ENCODE peak calls at places on chromosome X, in four cellular contexts. Z is CD8-positive, alpha-beta memory T cell; U is K562; O is upper lobe of right lung. E is an unnamed sample.

GRCh38 chrX:47176101-47176740 is 17.4 kb upstream of the UBA1 start:
- DNase-seq in Z (no peak), U (no peak), O (no peak), E (no peak)

GRCh38 chrX:9465380-9466114 is 689 bp downstream of the TBL1X start:
- DNase-seq in Z (peak; percentile 57), U (peak; percentile 32), O (peak; percentile 64), E (peak; percentile 47)

GRCh38 chrX:10676239-10676971 is 56.0 kb upstream of the MID1 start:
- DNase-seq in Z (no peak), U (no peak), O (no peak), E (no peak)

GRCh38 chrX:53441531-53442321 is 7.6 kb upstream of the HSD17B10 start:
- DNase-seq in Z (peak; percentile 77), U (no peak), O (peak; percentile 91), E (peak; percentile 73)

GRCh38 chrX:85111347-85111746 is 107.7 kb downstream of the APOOL start:
- DNase-seq in Z (no peak), U (peak; percentile 9), O (no peak), E (peak; percentile 7)

GRCh38 chrX:38304010-38304409 is 23.3 kb downstream of the RPGR start:
- DNase-seq in Z (no peak), U (peak; percentile 11), O (no peak), E (no peak)

GRCh38 chrX:119015407-119016242 is 41.2 kb downstream of the LONRF3 start:
- DNase-seq in Z (no peak), U (peak; percentile 56), O (peak; percentile 67), E (no peak)

GRCh38 chrX:3052864-3053263 is 11.6 kb downstream of the ARSF start:
- DNase-seq in Z (no peak), U (no peak), O (no peak), E (no peak)

GRCh38 chrX:118221257-118221656 is 104.6 kb upstream of the KLHL13 start:
- DNase-seq in Z (no peak), U (no peak), O (no peak), E (no peak)

GRCh38 chrX:78886550-78886949 is 58.6 kb upstream of the P2RY10 start:
- DNase-seq in Z (no peak), U (no peak), O (no peak), E (no peak)

GRCh38 chrX:20378291-20378920 is 111.7 kb upstream of the RPS6KA3 start:
- DNase-seq in Z (peak; percentile 49), U (no peak), O (no peak), E (no peak)

GRCh38 chrX:46770817-46771163 is 11.9 kb upstream of the SLC9A7 start:
- DNase-seq in Z (no peak), U (no peak), O (no peak), E (no peak)

GRCh38 chrX:21354725-21355124 is 19.5 kb upstream of the CNKSR2 start:
- DNase-seq in Z (no peak), U (no peak), O (no peak), E (no peak)

GRCh38 chrX:13367950-13368349 is 48.1 kb upstream of the ATXN3L start:
- DNase-seq in Z (no peak), U (no peak), O (no peak), E (no peak)

GRCh38 chrX:13742397-13743176 is 8.0 kb downstream of the OFD1 start:
- DNase-seq in Z (peak; percentile 59), U (no peak), O (no peak), E (peak; percentile 74)

GRCh38 chrX:10600479-10600878 is 19.9 kb downstream of the MID1 start:
- DNase-seq in Z (no peak), U (no peak), O (no peak), E (no peak)

GRCh38 chrX:65635371-65635770 is 32.1 kb upstream of the MSN start:
- DNase-seq in Z (no peak), U (no peak), O (no peak), E (no peak)

GRCh38 chrX:101260435-101260834 is 30.7 kb downstream of the TAF7L start:
- DNase-seq in Z (no peak), U (peak; percentile 42), O (no peak), E (no peak)

GRCh38 chrX:84047339-84047738 is 140.7 kb downstream of the RPS6KA6 start:
- DNase-seq in Z (no peak), U (no peak), O (no peak), E (no peak)

GRCh38 chrX:261858-262390 is 19.3 kb upstream of the PLCXD1 start:
- DNase-seq in Z (no peak), U (no peak), O (no peak), E (no peak)

GRCh38 chrX:27619975-27620374 is 29.8 kb downstream of the DCAF8L2 start:
- DNase-seq in Z (no peak), U (peak; percentile 11), O (no peak), E (no peak)

GRCh38 chrX:66074920-66075879 is 35.3 kb upstream of the VSIG4 start:
- DNase-seq in Z (peak; percentile 50), U (peak; percentile 28), O (no peak), E (peak; percentile 36)

GRCh38 chrX:118528089-118528753 is 32.6 kb downstream of the DOCK11 start:
- DNase-seq in Z (peak; percentile 67), U (no peak), O (peak; percentile 56), E (peak; percentile 77)

GRCh38 chrX:69232945-69233344 is 67.7 kb upstream of the PJA1 start:
- DNase-seq in Z (no peak), U (peak; percentile 23), O (no peak), E (no peak)

GRCh38 chrX:32867781-32868523 is 343.4 kb downstream of the DMD start:
- DNase-seq in Z (no peak), U (no peak), O (no peak), E (no peak)

GRCh38 chrX:138847930-138848329 is 136.4 kb upstream of the FGF13 start:
- DNase-seq in Z (no peak), U (no peak), O (no peak), E (no peak)

GRCh38 chrX:69808375-69808774 is 192.5 kb downstream of the EDA start:
- DNase-seq in Z (no peak), U (no peak), O (no peak), E (no peak)

GRCh38 chrX:113929004-113929403 is 654.9 kb upstream of the HTR2C start:
- DNase-seq in Z (no peak), U (peak; percentile 57), O (no peak), E (no peak)

GRCh38 chrX:119755981-119756533 is 2.3 kb upstream of the SOWAHD start:
- DNase-seq in Z (peak; percentile 76), U (no peak), O (no peak), E (peak; percentile 77)

DNA sequence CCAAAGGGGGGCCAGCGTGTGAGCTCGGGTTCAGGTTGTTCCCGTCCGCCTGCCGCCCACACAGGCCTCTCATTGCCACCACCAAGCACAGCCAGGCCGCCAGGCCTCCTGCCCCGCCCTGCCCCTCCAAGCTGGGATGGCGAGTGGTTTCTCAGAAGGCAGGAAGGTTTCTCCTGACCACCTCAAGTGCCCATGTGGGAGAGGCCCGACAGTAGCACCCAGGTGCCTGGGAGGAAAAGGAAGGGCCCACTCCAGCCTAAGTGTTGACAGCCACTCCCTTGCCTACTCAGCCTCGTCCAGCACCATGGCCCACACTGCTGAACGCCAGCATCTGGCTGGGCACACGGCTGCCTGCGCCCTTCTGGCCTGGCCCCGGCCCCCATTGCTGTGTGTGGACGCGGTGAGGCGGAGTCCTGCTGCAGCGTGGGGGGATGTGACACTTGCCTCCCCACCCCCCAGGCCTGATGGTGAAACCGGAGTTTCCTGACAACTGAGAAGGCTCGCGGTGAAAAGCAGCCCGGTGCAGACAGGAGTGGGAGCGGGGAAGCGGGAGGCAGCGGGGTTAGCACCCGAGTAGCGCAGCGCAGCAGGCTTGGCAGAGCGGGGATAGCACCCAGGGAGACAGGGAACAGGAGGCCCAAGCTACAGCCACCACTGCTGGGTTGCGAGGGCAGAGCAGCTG is 19.2 kb downstream of the FLNA start:
- DNase-seq in Z (peak; percentile 46), U (no peak), O (peak; percentile 92), E (no peak)
- H3K36me3 ChIP-seq in Z (peaks cover 52% of the 10 kb centered on the region), U (peaks cover 100% of the 10 kb centered on the region), O (peaks cover 91% of the 10 kb centered on the region), E (peaks cover 83% of the 10 kb centered on the region)

GRCh38 chrX:1533083-1533482 is 3.9 kb downstream of the P2RY8 start:
- DNase-seq in Z (no peak), U (no peak), O (no peak), E (no peak)

GRCh38 chrX:1537031-1537715 is at the start of gene P2RY8:
- DNase-seq in Z (peak; percentile 86), U (peak; percentile 12), O (peak; percentile 72), E (peak; percentile 86)

GRCh38 chrX:1536712-1537030 is 314 bp downstream of the P2RY8 start:
- DNase-seq in Z (no peak), U (no peak), O (peak; percentile 65), E (no peak)

GRCh38 chrX:1534321-1535168 is 2.4 kb downstream of the P2RY8 start:
- DNase-seq in Z (peak; percentile 65), U (no peak), O (peak; percentile 60), E (peak; percentile 73)

DNA sequence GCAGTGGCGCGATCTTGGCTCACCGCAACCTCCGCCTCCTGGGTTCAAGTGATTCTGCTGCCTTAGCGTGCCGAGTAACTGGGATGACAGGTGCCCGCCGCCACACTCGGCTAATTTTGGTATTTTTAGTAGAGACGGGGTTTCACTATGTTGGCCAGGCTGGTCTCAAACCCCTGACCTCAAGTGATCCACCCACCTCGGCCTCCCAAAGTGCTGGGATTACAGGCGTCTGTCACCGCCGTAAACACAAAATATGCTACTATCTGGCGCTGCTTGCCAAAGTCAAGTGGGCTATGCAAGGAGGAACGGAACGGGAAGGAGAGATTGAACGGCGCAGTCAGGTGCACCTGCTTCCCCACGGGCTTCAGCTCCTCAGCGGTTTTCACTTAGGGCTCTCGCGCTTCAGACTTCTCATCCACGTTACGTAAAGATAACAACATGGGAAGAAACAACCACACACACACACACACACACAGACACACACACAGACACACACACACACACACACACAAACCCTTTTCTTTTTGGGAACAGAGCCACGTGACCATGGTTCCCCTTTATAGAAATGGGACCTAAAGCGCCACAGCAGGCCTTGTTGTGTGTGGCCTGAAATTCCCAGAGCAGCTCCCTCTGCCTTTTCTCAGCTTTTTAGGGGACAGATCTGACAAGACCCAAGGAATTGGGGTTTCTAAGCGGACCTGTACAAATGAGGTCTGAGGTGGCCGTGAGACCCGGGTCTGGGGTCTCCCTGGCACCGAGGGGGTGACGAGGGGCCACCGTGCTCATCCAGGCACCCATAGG is 1.5 kb downstream of the P2RY8 start:
- DNase-seq in Z (peak; percentile 65), U (no peak), O (peak; percentile 55), E (peak; percentile 48)
- H3K4me3 ChIP-seq in Z (peak overlapping the region; percentile 99), U (no peak overlapping the region), O (peak overlapping the region; percentile 47), E (peak overlapping the region; percentile 94)

GRCh38 chrX:1477801-1478458 is 25.2 kb upstream of the ASMTL start:
- DNase-seq in Z (no peak), U (peak; percentile 36), O (no peak), E (no peak)

GRCh38 chrX:1475881-1476280 is 23.2 kb upstream of the ASMTL start:
- DNase-seq in Z (no peak), U (no peak), O (no peak), E (no peak)

GRCh38 chrX:1480082-1480785 is 27.5 kb upstream of the ASMTL start:
- DNase-seq in Z (no peak), U (no peak), O (peak; percentile 16), E (peak; percentile 18)

GRCh38 chrX:1477229-1477628 is 24.5 kb upstream of the ASMTL start:
- DNase-seq in Z (no peak), U (no peak), O (no peak), E (no peak)

GRCh38 chrX:1476682-1477081 is 24.0 kb upstream of the ASMTL start:
- DNase-seq in Z (no peak), U (no peak), O (no peak), E (peak; percentile 25)
- H3K36me3 ChIP-seq in Z (peaks cover 14% of the 10 kb centered on the region), U (no peaks in the 10 kb centered on the region), O (no peaks in the 10 kb centered on the region), E (peaks cover 7% of the 10 kb centered on the region)

DNA sequence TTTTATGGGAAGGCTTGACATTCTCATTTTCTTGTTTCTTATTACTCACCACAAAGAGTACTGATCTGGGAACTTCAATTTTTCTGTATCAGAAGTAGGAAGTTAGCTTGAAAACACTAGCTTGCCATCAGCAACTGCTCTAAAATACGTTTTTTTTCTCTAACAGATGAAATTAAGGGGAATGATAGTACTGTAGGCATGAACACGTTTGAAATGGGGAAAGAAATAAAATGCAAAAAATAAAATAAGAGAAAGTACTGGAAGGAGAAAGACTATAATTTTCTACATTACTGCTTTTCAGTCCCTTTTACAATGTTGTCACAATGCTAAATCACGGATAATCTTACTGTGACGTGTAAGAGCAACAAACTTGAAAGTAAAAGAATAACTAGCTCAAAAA is 1.5 kb downstream of the RADX start:
- DNase-seq in Z (no peak), U (no peak), O (no peak), E (no peak)
- H3K4me3 ChIP-seq in Z (peak overlapping the region; percentile 95), U (no peak overlapping the region), O (no peak overlapping the region), E (no peak overlapping the region)

E was measured in CD4-positive, alpha-beta memory T cell.